ENCODE peak calls at places on chromosome 1, in nine cellular contexts. Q is right lobe of liver, S is body of pancreas, C is gastrocnemius medialis, K is NB4, U is A549, D is lower leg skin, G is sigmoid colon, Z is spleen. A is an unnamed sample.

GRCh38 chr1:44251989-44252625 is 38.8 kb downstream of the DMAP1 start:
- DNase-seq in S (no peak), Z (peak; percentile 72), C (no peak), G (no peak), D (no peak), Q (no peak), K (no peak), U (no peak), A (no peak)

GRCh38 chr1:221845650-221846371 is 103.9 kb upstream of the DUSP10 start:
- DNase-seq in Z (no peak), S (peak; percentile 69), D (no peak), U (peak; percentile 11), K (no peak), C (peak; percentile 33), Q (peak; percentile 51), G (peak; percentile 84), A (peak; percentile 19)

GRCh38 chr1:11767932-11768704 is 6.1 kb downstream of the C1orf167 start:
- DNase-seq in C (no peak), S (no peak), K (no peak), G (no peak), Z (no peak), D (no peak), U (no peak), Q (no peak), A (no peak)

GRCh38 chr1:90486134-90486824 is 230.8 kb downstream of the BARHL2 start:
- DNase-seq in G (no peak), K (no peak), U (no peak), Z (no peak), S (no peak), D (no peak), C (no peak), Q (no peak), A (no peak)

GRCh38 chr1:29372108-29372507 is 135.8 kb downstream of the PTPRU start:
- DNase-seq in Q (no peak), D (peak; percentile 37), C (no peak), K (no peak), Z (no peak), U (no peak), S (no peak), G (no peak), A (no peak)

GRCh38 chr1:193680247-193680923 is 494.0 kb upstream of the B3GALT2 start:
- DNase-seq in D (no peak), K (no peak), C (no peak), Q (no peak), G (no peak), Z (no peak), U (no peak), S (no peak), A (no peak)

GRCh38 chr1:237016626-237017025 is 12.4 kb upstream of the MT1HL1 start:
- DNase-seq in Z (no peak), G (no peak), D (no peak), K (no peak), S (no peak), C (no peak), Q (no peak), U (no peak), A (no peak)

GRCh38 chr1:44911042-44911441 is 68.0 kb upstream of the PTCH2 start:
- DNase-seq in C (no peak), Z (no peak), Q (no peak), S (no peak), K (no peak), U (no peak), G (no peak), D (no peak), A (no peak)

GRCh38 chr1:119784127-119784781 is 15.5 kb upstream of the HMGCS2 start:
- DNase-seq in D (peak; percentile 96), S (peak; percentile 62), K (peak; percentile 89), Q (peak; percentile 95), Z (no peak), G (peak; percentile 85), U (no peak), C (peak; percentile 14), A (peak; percentile 74)

GRCh38 chr1:86502721-86503430 is 34.1 kb downstream of the CLCA1 start:
- DNase-seq in C (no peak), Z (no peak), G (no peak), K (no peak), S (peak; percentile 26), D (no peak), Q (no peak), U (no peak), A (peak; percentile 65)

GRCh38 chr1:30700528-30701265 is 22.7 kb downstream of the MATN1 start:
- DNase-seq in U (no peak), S (no peak), D (peak; percentile 96), K (peak; percentile 57), G (peak; percentile 95), C (no peak), Z (peak; percentile 52), Q (no peak), A (peak; percentile 33)

GRCh38 chr1:8905582-8906191 is 27.2 kb upstream of the ENO1 start:
- DNase-seq in Z (no peak), K (no peak), U (no peak), C (no peak), S (no peak), G (no peak), D (no peak), Q (no peak), A (no peak)

GRCh38 chr1:162626733-162627132 is 5.5 kb upstream of the DDR2 start:
- DNase-seq in S (no peak), G (no peak), C (no peak), K (no peak), D (no peak), Z (no peak), U (no peak), Q (no peak), A (no peak)

DNA sequence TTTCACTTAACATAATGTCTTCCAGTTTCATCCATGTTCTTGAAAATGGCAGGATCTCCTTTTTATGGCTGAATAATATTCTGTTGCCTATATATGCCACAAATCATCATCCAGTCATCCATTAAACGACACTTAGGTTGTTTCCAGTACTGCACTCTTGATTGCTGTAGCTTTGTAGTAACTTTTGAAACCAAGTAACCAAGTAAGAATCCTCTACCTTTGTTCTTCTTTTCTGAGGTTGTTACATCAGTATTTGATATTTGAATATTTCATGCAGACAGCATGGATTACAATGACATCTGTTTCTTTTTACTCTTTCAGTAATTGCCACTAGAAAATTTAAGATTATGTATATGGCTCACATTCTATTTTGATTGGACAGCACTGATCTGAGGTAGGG is 22.1 kb upstream of the PRDM2 start:
- DNase-seq in C (no peak), K (no peak), S (no peak), U (no peak), G (no peak), Z (no peak), D (no peak), Q (no peak), A (no peak)
- TF ChIP-seq POLR2A in C (no peak), K (no peak), S (no peak), U (no peak), G (no peak), Z (no peak), D (no peak), Q (no peak), A (no peak)

GRCh38 chr1:227541129-227541528 is 22.2 kb upstream of the ZNF678 start:
- DNase-seq in S (peak; percentile 5), G (no peak), Q (no peak), U (no peak), C (no peak), D (no peak), Z (peak; percentile 64), K (no peak), A (no peak)
- H3K4me3 ChIP-seq in S (no peak overlapping the region), G (no peak overlapping the region), Q (no peak overlapping the region), U (no peak overlapping the region), C (no peak overlapping the region), D (no peak overlapping the region), Z (no peak overlapping the region), K (no peak overlapping the region), A (no peak overlapping the region)

GRCh38 chr1:93690341-93690740 is 8.7 kb upstream of the BCAR3 start:
- DNase-seq in Q (no peak), S (no peak), U (no peak), K (no peak), G (no peak), Z (no peak), D (no peak), C (no peak), A (no peak)
- TF ChIP-seq POLR2A in Q (no peak), S (no peak), U (no peak), K (no peak), G (no peak), Z (no peak), D (no peak), C (no peak), A (no peak)

GRCh38 chr1:51663105-51663504 is 46.2 kb downstream of the OSBPL9 start:
- DNase-seq in Q (no peak), Z (no peak), U (no peak), S (no peak), G (no peak), K (no peak), C (no peak), D (no peak), A (no peak)

GRCh38 chr1:51663721-51664120 is 46.8 kb downstream of the OSBPL9 start:
- DNase-seq in G (no peak), S (no peak), Z (no peak), C (no peak), Q (no peak), U (no peak), K (no peak), D (no peak), A (no peak)

GRCh38 chr1:51660570-51660969 is 43.7 kb downstream of the OSBPL9 start:
- DNase-seq in C (no peak), K (no peak), D (no peak), Z (no peak), U (no peak), Q (no peak), S (no peak), G (no peak), A (no peak)

GRCh38 chr1:51664412-51665240 is 47.7 kb downstream of the OSBPL9 start:
- DNase-seq in U (no peak), K (no peak), C (no peak), G (no peak), Z (no peak), Q (no peak), S (no peak), D (no peak), A (no peak)

DNA sequence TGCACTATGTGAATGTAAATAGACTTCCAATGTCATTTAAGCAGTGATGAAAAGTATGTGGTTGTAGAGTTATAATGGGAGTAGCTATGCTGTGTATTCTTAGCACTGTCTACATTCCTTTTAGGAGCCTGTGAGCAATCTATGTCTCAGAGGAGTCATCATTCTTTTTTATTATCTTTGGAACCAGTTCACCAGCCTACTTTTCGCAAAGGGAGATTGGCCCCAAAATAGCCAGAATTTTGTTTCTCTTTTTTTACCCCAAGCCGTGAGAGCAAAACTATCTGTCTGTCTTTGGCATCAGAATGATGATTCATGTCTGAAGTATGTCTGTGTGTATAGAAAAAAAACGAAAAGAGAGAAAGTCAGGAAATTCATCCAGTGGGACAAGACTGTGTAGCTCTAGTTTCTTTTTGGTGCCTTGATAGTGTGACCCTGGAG is 44.2 kb downstream of the OSBPL9 start:
- DNase-seq in Q (no peak), G (no peak), K (no peak), S (no peak), Z (no peak), D (no peak), C (no peak), U (peak; percentile 23), A (no peak)
- H3K4me3 ChIP-seq in Q (no peak overlapping the region), G (no peak overlapping the region), K (no peak overlapping the region), S (no peak overlapping the region), Z (no peak overlapping the region), D (no peak overlapping the region), C (no peak overlapping the region), U (peak overlapping the region; percentile 17), A (no peak overlapping the region)